ENCODE peak calls at places on chromosomes 4 and X, in five cellular contexts. O, U, Q, F and I are unnamed samples. For H3K27me3, the result is how much of the 10 kb centered on the place peaks cover.

GRCh38 chr4:123443401-123444297 is 47.1 kb downstream of the SPRY1 start:
- DNase-seq in O (no peak), U (no peak), Q (no peak), F (no peak), I (no peak)

GRCh38 chr4:26331380-26331945 is 10.6 kb downstream of the RBPJ start:
- DNase-seq in O (no peak), U (no peak), Q (no peak), F (no peak), I (no peak)

GRCh38 chrX:132738951-132739350 is 219.5 kb downstream of the HS6ST2 start:
- DNase-seq in O (no peak), U (no peak), Q (no peak), F (no peak), I (no peak)

GRCh38 chrX:40329616-40330015 is 231.9 kb upstream of the BCOR start:
- DNase-seq in O (no peak), U (no peak), Q (no peak), F (no peak), I (no peak)

GRCh38 chr4:139828966-139829662 is 163.5 kb downstream of the MGST2 start:
- DNase-seq in O (no peak), U (no peak), Q (no peak), F (no peak), I (no peak)

GRCh38 chrX:118216488-118216887 is 99.9 kb upstream of the KLHL13 start:
- DNase-seq in O (no peak), U (no peak), Q (no peak), F (peak), I (no peak)

GRCh38 chr4:176782794-176783193 is 9.9 kb downstream of the VEGFC start:
- DNase-seq in O (no peak), U (no peak), Q (no peak), F (no peak), I (no peak)

GRCh38 chr4:40475609-40476008 is 140.5 kb downstream of the CHRNA9 start:
- DNase-seq in O (no peak), U (no peak), Q (no peak), F (no peak), I (no peak)

GRCh38 chrX:138745215-138745614 is 33.7 kb upstream of the FGF13 start:
- DNase-seq in O (no peak), U (no peak), Q (peak), F (peak), I (no peak)

GRCh38 chr4:40223343-40223742 is 26.5 kb downstream of the RHOH start:
- DNase-seq in O (no peak), U (no peak), Q (no peak), F (no peak), I (no peak)

GRCh38 chr4:67545996-67546356 is 673 bp upstream of the CENPC start:
- DNase-seq in O (no peak), U (no peak), Q (no peak), F (no peak), I (no peak)

GRCh38 chr4:83219344-83219990 is 65.1 kb downstream of the COQ2 start:
- DNase-seq in O (peak), U (no peak), Q (no peak), F (no peak), I (peak)

GRCh38 chr4:175770555-175770954 is 41.5 kb downstream of the GPM6A start:
- DNase-seq in O (no peak), U (no peak), Q (no peak), F (no peak), I (no peak)

GRCh38 chr4:90120037-90120436 is 7.2 kb upstream of the CCSER1 start:
- DNase-seq in O (no peak), U (no peak), Q (peak), F (no peak), I (no peak)
- TF ChIP-seq CTCF in O (no peak), U (peak), Q (peak), F (no peak), I (no peak)

GRCh38 chr4:107834241-107834856 is 9.6 kb downstream of the SGMS2 start:
- DNase-seq in O (no peak), U (no peak), Q (no peak), F (no peak), I (no peak)
- H3K27ac ChIP-seq in O (no peak), U (no peak), Q (no peak), F (no peak), I (no peak)

GRCh38 chr4:113618205-113618604 is 143.3 kb downstream of the CAMK2D start:
- DNase-seq in O (no peak), U (no peak), Q (no peak), F (no peak), I (no peak)

GRCh38 chr4:113616443-113616842 is 145.1 kb downstream of the CAMK2D start:
- DNase-seq in O (no peak), U (no peak), Q (no peak), F (no peak), I (no peak)

GRCh38 chr4:113614414-113614813 is 147.1 kb downstream of the CAMK2D start:
- DNase-seq in O (no peak), U (no peak), Q (no peak), F (no peak), I (no peak)

GRCh38 chr4:113620032-113620431 is 141.5 kb downstream of the CAMK2D start:
- DNase-seq in O (no peak), U (no peak), Q (no peak), F (no peak), I (no peak)

GRCh38 chr4:113617195-113617594 is 144.3 kb downstream of the CAMK2D start:
- DNase-seq in O (no peak), U (no peak), Q (no peak), F (no peak), I (no peak)
- H3K27me3 ChIP-seq in O (under half), U (under half), Q (under half), F (under half), I (under half)

DNA sequence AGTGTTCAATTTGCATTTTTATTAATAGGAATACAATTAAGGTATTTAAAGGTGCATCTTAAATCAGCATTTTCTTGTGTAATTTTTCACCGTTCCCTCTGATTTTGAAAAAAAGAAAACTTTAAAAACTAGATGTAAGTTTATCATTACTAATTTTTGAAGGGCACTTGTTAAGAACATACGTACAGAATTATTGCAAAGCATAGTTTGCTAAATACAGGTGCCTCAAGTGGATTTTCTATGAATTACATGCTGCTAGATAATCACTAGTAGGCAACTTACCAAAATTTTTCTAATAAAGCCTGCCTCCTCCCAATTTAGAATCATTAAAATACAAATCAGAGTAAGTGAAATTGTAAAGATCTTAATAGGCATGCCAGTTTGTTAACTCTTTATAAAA is 8.5 kb downstream of the CNKSR2 start:
- DNase-seq in O (no peak), U (no peak), Q (no peak), F (no peak), I (no peak)
- TF ChIP-seq CTCF in O (peak), U (peak), Q (peak), F (peak), I (peak)

GRCh38 chr4:137375111-137375850 is 157.0 kb downstream of the PCDH18 start:
- DNase-seq in O (no peak), U (no peak), Q (no peak), F (no peak), I (no peak)

GRCh38 chr4:137370206-137370633 is 162.1 kb downstream of the PCDH18 start:
- DNase-seq in O (no peak), U (no peak), Q (no peak), F (no peak), I (no peak)

GRCh38 chr4:137376312-137376711 is 156.0 kb downstream of the PCDH18 start:
- DNase-seq in O (no peak), U (no peak), Q (no peak), F (no peak), I (no peak)

GRCh38 chr4:137367608-137368007 is 164.7 kb downstream of the PCDH18 start:
- DNase-seq in O (no peak), U (no peak), Q (no peak), F (no peak), I (no peak)

GRCh38 chr4:137370699-137371098 is 161.6 kb downstream of the PCDH18 start:
- DNase-seq in O (no peak), U (no peak), Q (no peak), F (no peak), I (no peak)
- H3K27ac ChIP-seq in O (no peak), U (no peak), Q (no peak), F (no peak), I (no peak)

GRCh38 chr4:92236907-92237306 is 66.9 kb upstream of the GRID2 start:
- DNase-seq in O (no peak), U (no peak), Q (no peak), F (no peak), I (no peak)

GRCh38 chr4:92241094-92241493 is 62.7 kb upstream of the GRID2 start:
- DNase-seq in O (no peak), U (no peak), Q (no peak), F (no peak), I (no peak)

GRCh38 chr4:92235741-92236140 is 68.0 kb upstream of the GRID2 start:
- DNase-seq in O (no peak), U (no peak), Q (no peak), F (no peak), I (no peak)

GRCh38 chr4:92234393-92235176 is 69.2 kb upstream of the GRID2 start:
- DNase-seq in O (no peak), U (no peak), Q (no peak), F (no peak), I (no peak)

GRCh38 chr4:92237559-92237958 is 66.2 kb upstream of the GRID2 start:
- DNase-seq in O (no peak), U (no peak), Q (no peak), F (no peak), I (no peak)
- H3K27me3 ChIP-seq in O (under half), U (under half), Q (under half), F (under half), I (under half)

GRCh38 chr4:53702334-53703266 is 111.3 kb upstream of the LNX1 start:
- DNase-seq in O (peak), U (peak), Q (peak), F (peak), I (no peak)
- TF ChIP-seq CTCF in O (peak), U (peak), Q (peak), F (no peak), I (no peak)

GRCh38 chrX:44903842-44904530 is 31.0 kb downstream of the KDM6A start:
- DNase-seq in O (no peak), U (no peak), Q (no peak), F (no peak), I (no peak)
- H3K27ac ChIP-seq in O (no peak), U (peak), Q (no peak), F (no peak), I (no peak)

GRCh38 chrX:68650491-68650890 is 3.0 kb downstream of the STARD8 start:
- DNase-seq in O (no peak), U (no peak), Q (no peak), F (no peak), I (no peak)
- H3K27me3 ChIP-seq in O (under half), U (under half), Q (under half), F (under half), I (under half)